ENCODE peak calls at places on chromosome 16, in seven cellular contexts. E is small intestine; I is heart right ventricle; W is A673; Z is CD4-positive, CD25-positive, alpha-beta regulatory T cell; G is aorta; X is astrocyte. F is an unnamed sample.
A peak's percentile ranks its signal among the peaks of the same experiment; 100 is the strongest.

GRCh38 chr16:24538756-24539294 is 541 bp upstream of the RBBP6 start:
- DNase-seq in E (peak; percentile 84), I (no peak), W (no peak), Z (no peak), G (no peak), X (no peak), F (no peak)

GRCh38 chr16:78183886-78184553 is 84.6 kb downstream of the WWOX start:
- DNase-seq in E (peak; percentile 5), I (no peak), W (no peak), Z (no peak), G (no peak), X (no peak), F (no peak)

GRCh38 chr16:15703029-15703736 is 53.1 kb downstream of the NDE1 start:
- DNase-seq in E (no peak), I (no peak), W (no peak), Z (no peak), G (no peak), X (peak; percentile 2), F (no peak)

GRCh38 chr16:24950275-24950674 is 64.9 kb downstream of the ARHGAP17 start:
- DNase-seq in E (peak; percentile 32), I (no peak), W (no peak), Z (no peak), G (no peak), X (peak; percentile 74), F (no peak)

GRCh38 chr16:72818286-72818845 is 229.6 kb downstream of the ZFHX3 start:
- DNase-seq in E (no peak), I (no peak), W (peak; percentile 5), Z (no peak), G (no peak), X (peak; percentile 6), F (no peak)

GRCh38 chr16:19463468-19464315 is 46.0 kb downstream of the TMC5 start:
- DNase-seq in E (peak; percentile 50), I (no peak), W (no peak), Z (no peak), G (no peak), X (no peak), F (no peak)

GRCh38 chr16:66910175-66910940 is 8.3 kb downstream of the CDH16 start:
- DNase-seq in E (no peak), I (no peak), W (no peak), Z (no peak), G (peak; percentile 55), X (no peak), F (no peak)

GRCh38 chr16:68750243-68750642 is 13.2 kb downstream of the CDH1 start:
- DNase-seq in E (no peak), I (no peak), W (no peak), Z (no peak), G (no peak), X (no peak), F (no peak)

GRCh38 chr16:51383909-51384308 is 232.8 kb upstream of the SALL1 start:
- DNase-seq in E (no peak), I (no peak), W (no peak), Z (no peak), G (no peak), X (no peak), F (no peak)

GRCh38 chr16:30786936-30787612 is at the start of gene ZNF629:
- DNase-seq in E (peak; percentile 68), I (peak; percentile 69), W (peak; percentile 78), Z (no peak), G (peak; percentile 85), X (peak; percentile 50), F (no peak)

GRCh38 chr16:29835926-29836325 is 15.7 kb downstream of the MVP start:
- DNase-seq in E (no peak), I (no peak), W (no peak), Z (no peak), G (no peak), X (no peak), F (no peak)

GRCh38 chr16:11631214-11631613 is 37.0 kb upstream of the SNN start:
- DNase-seq in E (no peak), I (no peak), W (no peak), Z (no peak), G (no peak), X (no peak), F (no peak)

GRCh38 chr16:11639925-11640899 is 28.0 kb upstream of the SNN start:
- DNase-seq in E (peak; percentile 66), I (peak; percentile 79), W (peak; percentile 54), Z (no peak), G (peak; percentile 86), X (peak; percentile 97), F (no peak)

GRCh38 chr16:9603316-9603715 is 511.9 kb downstream of the HAPSTR1 start:
- DNase-seq in E (no peak), I (no peak), W (no peak), Z (no peak), G (no peak), X (no peak), F (no peak)

GRCh38 chr16:234468-235305 is at the start of gene FAM234A:
- DNase-seq in E (peak; percentile 95), I (peak; percentile 93), W (peak; percentile 97), Z (peak; percentile 90), G (peak; percentile 98), X (peak; percentile 87), F (peak; percentile 95)

GRCh38 chr16:228917-229730 is at the start of gene LUC7L:
- DNase-seq in E (peak; percentile 81), I (peak; percentile 91), W (peak; percentile 96), Z (peak; percentile 77), G (peak; percentile 97), X (peak; percentile 75), F (peak; percentile 82)

GRCh38 chr16:230949-231348 is 1.7 kb upstream of the LUC7L start:
- DNase-seq in E (no peak), I (no peak), W (no peak), Z (no peak), G (no peak), X (no peak), F (no peak)

GRCh38 chr16:228151-228855 is 946 bp downstream of the LUC7L start:
- DNase-seq in E (peak; percentile 40), I (no peak), W (no peak), Z (no peak), G (no peak), X (no peak), F (no peak)

DNA sequence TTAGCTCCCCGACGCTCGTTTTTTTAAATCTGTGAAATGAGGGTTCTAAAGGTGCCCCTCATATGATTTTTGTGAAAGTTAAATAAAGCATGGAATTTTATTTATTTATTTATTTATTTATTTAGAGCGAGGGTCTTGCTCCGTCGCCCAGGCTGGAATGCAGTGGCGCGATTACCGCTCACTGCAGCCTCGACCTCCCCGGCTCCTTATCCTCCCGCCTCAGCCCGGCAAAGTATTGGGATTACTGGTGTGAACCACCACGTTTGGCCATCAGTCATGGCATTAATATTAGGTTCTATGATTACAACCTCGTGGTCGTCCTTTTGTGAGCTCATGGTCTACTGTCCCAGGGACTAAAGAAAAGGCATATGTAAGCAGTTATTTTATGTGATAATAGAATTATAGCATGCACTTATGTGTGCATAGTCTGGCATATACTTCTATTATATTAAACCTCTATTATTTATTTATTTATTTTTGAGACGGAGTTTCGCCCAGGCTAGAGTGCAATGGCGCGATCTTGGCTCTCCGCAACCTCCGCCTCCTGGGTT is 557 bp upstream of the LUC7L start:
- DNase-seq in E (no peak), I (no peak), W (no peak), Z (no peak), G (no peak), X (no peak), F (no peak)
- H3K27ac ChIP-seq in E (no peak overlapping the region), I (peak overlapping the region; percentile 100), W (peak overlapping the region; percentile 98), Z (peak overlapping the region; percentile 94), G (no peak overlapping the region), X (no peak overlapping the region), F (peak overlapping the region; percentile 95)

GRCh38 chr16:86494039-86494564 is 16.2 kb upstream of the FOXF1 start:
- DNase-seq in E (no peak), I (no peak), W (no peak), Z (no peak), G (peak; percentile 57), X (no peak), F (no peak)

GRCh38 chr16:86494565-86495356 is 15.6 kb upstream of the FOXF1 start:
- DNase-seq in E (no peak), I (no peak), W (no peak), Z (no peak), G (peak; percentile 68), X (no peak), F (no peak)

GRCh38 chr16:86496262-86496928 is 13.9 kb upstream of the FOXF1 start:
- DNase-seq in E (no peak), I (no peak), W (no peak), Z (no peak), G (peak; percentile 74), X (no peak), F (no peak)

GRCh38 chr16:86495756-86496261 is 14.5 kb upstream of the FOXF1 start:
- DNase-seq in E (no peak), I (no peak), W (no peak), Z (no peak), G (peak; percentile 45), X (no peak), F (no peak)

DNA sequence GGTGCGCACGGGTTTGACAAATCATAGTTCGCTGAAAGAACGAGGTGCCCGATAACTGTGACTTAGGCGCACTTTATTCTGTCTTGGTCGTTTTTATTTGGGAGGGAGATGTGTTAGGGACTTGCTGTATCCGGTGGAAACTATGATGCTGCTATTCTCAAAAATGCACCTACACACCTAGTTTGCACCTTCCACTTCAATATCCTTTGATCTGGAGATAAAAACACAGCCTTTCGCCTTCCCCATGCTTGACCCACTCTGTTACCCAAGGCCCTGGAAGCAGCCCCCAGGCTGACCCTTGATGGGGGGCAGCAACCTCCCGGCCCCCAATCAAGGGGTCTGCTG is 15.0 kb upstream of the FOXF1 start:
- DNase-seq in E (no peak), I (no peak), W (no peak), Z (no peak), G (no peak), X (no peak), F (no peak)
- H3K9me3 ChIP-seq in E (no peaks in the 10 kb centered on the region), I (no peaks in the 10 kb centered on the region), W (no peaks in the 10 kb centered on the region), Z (no peaks in the 10 kb centered on the region), G (no peaks in the 10 kb centered on the region), X (peaks cover 10% of the 10 kb centered on the region), F (no peaks in the 10 kb centered on the region)

GRCh38 chr16:4115209-4115940 is 867 bp downstream of the ADCY9 start:
- DNase-seq in E (peak; percentile 54), I (peak; percentile 67), W (peak; percentile 76), Z (peak; percentile 16), G (peak; percentile 88), X (peak; percentile 60), F (peak; percentile 44)

GRCh38 chr16:4114257-4115208 is 1.7 kb downstream of the ADCY9 start:
- DNase-seq in E (no peak), I (peak; percentile 25), W (no peak), Z (no peak), G (peak; percentile 78), X (no peak), F (no peak)

GRCh38 chr16:4117250-4117578 is 972 bp upstream of the ADCY9 start:
- DNase-seq in E (no peak), I (no peak), W (no peak), Z (no peak), G (no peak), X (no peak), F (no peak)

GRCh38 chr16:4116328-4117249 is at the start of gene ADCY9:
- DNase-seq in E (peak; percentile 75), I (peak; percentile 88), W (peak; percentile 90), Z (peak; percentile 68), G (peak; percentile 93), X (peak; percentile 71), F (peak; percentile 71)

GRCh38 chr16:4115941-4116327 is 308 bp downstream of the ADCY9 start:
- DNase-seq in E (no peak), I (no peak), W (no peak), Z (no peak), G (no peak), X (no peak), F (no peak)
- H3K4me3 ChIP-seq in E (peak overlapping the region; percentile 70), I (peak overlapping the region; percentile 70), W (peak overlapping the region; percentile 69), Z (no peak overlapping the region), G (peak overlapping the region; percentile 86), X (no peak overlapping the region), F (no peak overlapping the region)

GRCh38 chr16:81582655-81583441 is 138.2 kb downstream of the CMIP start:
- DNase-seq in E (peak; percentile 81), I (no peak), W (no peak), Z (no peak), G (peak; percentile 70), X (no peak), F (no peak)
- H3K27ac ChIP-seq in E (peak overlapping the region; percentile 96), I (peak overlapping the region; percentile 26), W (peak overlapping the region; percentile 42), Z (no peak overlapping the region), G (no peak overlapping the region), X (no peak overlapping the region), F (no peak overlapping the region)